ENCODE peak calls at places on chromosome 3, in four cellular contexts. One of them, this sample, is unnamed.

GRCh38 chr3:112676659-112677234 is 35.8 kb upstream of the CCDC80 start:
- DNase-seq in astrocyte of the spinal cord: peak; percentile 97
- DNase-seq in adrenal gland: peak; percentile 81
- DNase-seq in K562: peak; percentile 81
- DNase-seq in this sample: peak; percentile 96

GRCh38 chr3:178856804-178857203 is 214.8 kb downstream of the ZMAT3 start:
- DNase-seq in astrocyte of the spinal cord: no peak
- DNase-seq in adrenal gland: no peak
- DNase-seq in K562: no peak
- DNase-seq in this sample: no peak

GRCh38 chr3:105527949-105528348 is 161.2 kb downstream of the ALCAM start:
- DNase-seq in astrocyte of the spinal cord: peak; percentile 65
- DNase-seq in adrenal gland: no peak
- DNase-seq in K562: no peak
- DNase-seq in this sample: peak; percentile 7

GRCh38 chr3:185728630-185729334 is 96.1 kb downstream of the IGF2BP2 start:
- DNase-seq in astrocyte of the spinal cord: no peak
- DNase-seq in adrenal gland: no peak
- DNase-seq in K562: peak; percentile 40
- DNase-seq in this sample: no peak

GRCh38 chr3:179452166-179452544 is 885 bp upstream of the GNB4 start:
- DNase-seq in astrocyte of the spinal cord: peak; percentile 85
- DNase-seq in adrenal gland: peak; percentile 9
- DNase-seq in K562: peak; percentile 24
- DNase-seq in this sample: no peak

GRCh38 chr3:127452321-127452821 is 138.2 kb downstream of the TPRA1 start:
- DNase-seq in astrocyte of the spinal cord: no peak
- DNase-seq in adrenal gland: no peak
- DNase-seq in K562: no peak
- DNase-seq in this sample: no peak

GRCh38 chr3:43723121-43723734 is 32.5 kb downstream of the ABHD5 start:
- DNase-seq in astrocyte of the spinal cord: peak; percentile 56
- DNase-seq in adrenal gland: no peak
- DNase-seq in K562: no peak
- DNase-seq in this sample: no peak

GRCh38 chr3:167406876-167407492 is 26.9 kb upstream of the ZBBX start:
- DNase-seq in astrocyte of the spinal cord: peak; percentile 82
- DNase-seq in adrenal gland: peak; percentile 55
- DNase-seq in K562: peak; percentile 11
- DNase-seq in this sample: no peak

GRCh38 chr3:151873433-151873832 is at the start of gene SUCNR1:
- DNase-seq in astrocyte of the spinal cord: no peak
- DNase-seq in adrenal gland: no peak
- DNase-seq in K562: no peak
- DNase-seq in this sample: no peak

GRCh38 chr3:8663177-8664061 is 18.8 kb upstream of the SSUH2 start:
- DNase-seq in astrocyte of the spinal cord: peak; percentile 68
- DNase-seq in adrenal gland: peak; percentile 54
- DNase-seq in K562: peak; percentile 87
- DNase-seq in this sample: peak; percentile 29

GRCh38 chr3:115251509-115251908 is 104.4 kb upstream of the ZBTB20 start:
- DNase-seq in astrocyte of the spinal cord: no peak
- DNase-seq in adrenal gland: no peak
- DNase-seq in K562: no peak
- DNase-seq in this sample: no peak

GRCh38 chr3:104939196-104939595 is 427.5 kb upstream of the ALCAM start:
- DNase-seq in astrocyte of the spinal cord: no peak
- DNase-seq in adrenal gland: no peak
- DNase-seq in K562: no peak
- DNase-seq in this sample: no peak

DNA sequence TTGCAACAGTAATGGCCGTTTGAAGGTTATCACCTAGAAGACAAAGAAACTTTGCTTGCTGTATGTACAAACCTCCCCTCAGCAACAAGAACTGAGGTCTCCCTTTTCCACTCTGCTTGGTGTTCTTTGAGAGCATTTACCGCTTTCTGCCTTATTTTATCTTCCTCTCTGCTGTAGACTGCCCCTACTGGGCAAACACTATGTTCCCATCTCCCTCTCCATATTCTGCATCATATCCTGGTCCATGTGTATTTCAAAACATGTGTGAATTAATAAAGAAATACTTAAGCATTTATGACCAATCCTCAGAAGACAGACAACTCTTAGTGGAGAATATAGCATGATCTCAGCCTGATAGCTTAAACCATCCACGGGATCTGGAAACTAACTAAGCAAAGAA is 64.4 kb downstream of the ATP13A5 start:
- DNase-seq in astrocyte of the spinal cord: no peak
- DNase-seq in adrenal gland: no peak
- DNase-seq in K562: peak; percentile 5
- DNase-seq in this sample: no peak
- TF ChIP-seq CTCF in astrocyte of the spinal cord: no peak
- TF ChIP-seq CTCF in adrenal gland: no peak
- TF ChIP-seq CTCF in K562: peak; percentile 30
- TF ChIP-seq CTCF in this sample: peak; percentile 21

DNA sequence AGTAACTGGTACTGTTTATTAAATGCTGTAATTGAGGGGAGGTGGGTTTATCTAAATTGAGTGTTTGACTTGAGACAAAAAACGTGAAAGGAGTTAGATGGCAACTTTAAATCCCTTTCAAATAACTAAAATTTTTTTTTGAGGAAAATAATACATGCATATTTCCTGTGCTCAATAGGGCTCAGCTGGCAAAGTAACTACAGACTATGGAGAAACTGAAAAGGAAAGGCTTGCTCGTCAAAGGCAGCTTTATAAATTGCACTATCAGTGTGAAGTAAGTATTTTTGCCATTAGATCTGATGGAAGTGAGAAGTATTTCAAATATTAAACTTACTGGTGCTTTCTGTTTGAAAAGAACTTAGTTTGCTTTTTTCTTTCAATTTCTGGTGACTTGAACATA is 72.2 kb downstream of the DZIP3 start:
- DNase-seq in astrocyte of the spinal cord: no peak
- DNase-seq in adrenal gland: no peak
- DNase-seq in K562: no peak
- DNase-seq in this sample: no peak
- TF ChIP-seq CTCF in astrocyte of the spinal cord: no peak
- TF ChIP-seq CTCF in adrenal gland: no peak
- TF ChIP-seq CTCF in K562: no peak
- TF ChIP-seq CTCF in this sample: no peak

GRCh38 chr3:106629215-106629832 is 747.9 kb upstream of the CCDC54 start:
- DNase-seq in astrocyte of the spinal cord: no peak
- DNase-seq in adrenal gland: no peak
- DNase-seq in K562: no peak
- DNase-seq in this sample: peak; percentile 37

GRCh38 chr3:106624154-106624553 is 753.1 kb upstream of the CCDC54 start:
- DNase-seq in astrocyte of the spinal cord: no peak
- DNase-seq in adrenal gland: no peak
- DNase-seq in K562: no peak
- DNase-seq in this sample: no peak

GRCh38 chr3:106631378-106632083 is 745.7 kb upstream of the CCDC54 start:
- DNase-seq in astrocyte of the spinal cord: no peak
- DNase-seq in adrenal gland: no peak
- DNase-seq in K562: no peak
- DNase-seq in this sample: no peak

DNA sequence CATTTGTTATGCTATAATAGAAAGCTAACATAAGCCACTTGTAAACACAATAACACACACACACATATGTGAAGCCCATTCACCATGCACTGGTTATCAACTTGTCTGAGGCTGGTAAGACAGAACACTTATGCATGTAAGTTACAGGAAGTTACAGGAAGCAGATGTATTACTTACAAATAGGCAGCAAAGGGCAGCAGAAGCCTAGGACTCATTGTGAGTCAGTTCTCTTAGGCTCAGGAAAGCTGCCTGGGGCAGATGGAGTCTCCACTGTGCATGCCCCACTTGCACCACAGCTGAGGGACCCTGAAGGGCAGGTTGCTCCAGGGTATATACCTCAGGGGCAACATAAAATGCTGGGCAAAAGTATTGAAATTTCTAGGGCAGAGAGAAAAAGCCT is 748.8 kb upstream of the CCDC54 start:
- DNase-seq in astrocyte of the spinal cord: peak; percentile 57
- DNase-seq in adrenal gland: no peak
- DNase-seq in K562: no peak
- DNase-seq in this sample: no peak
- TF ChIP-seq CTCF in astrocyte of the spinal cord: no peak
- TF ChIP-seq CTCF in adrenal gland: no peak
- TF ChIP-seq CTCF in K562: no peak
- TF ChIP-seq CTCF in this sample: no peak

GRCh38 chr3:14948609-14949038 is 1.2 kb downstream of the NR2C2 start:
- DNase-seq in astrocyte of the spinal cord: no peak
- DNase-seq in adrenal gland: no peak
- DNase-seq in K562: no peak
- DNase-seq in this sample: no peak
- TF ChIP-seq CTCF in astrocyte of the spinal cord: no peak
- TF ChIP-seq CTCF in adrenal gland: no peak
- TF ChIP-seq CTCF in K562: no peak
- TF ChIP-seq CTCF in this sample: no peak

GRCh38 chr3:86960551-86960950 is 30.4 kb downstream of the VGLL3 start:
- DNase-seq in astrocyte of the spinal cord: no peak
- DNase-seq in adrenal gland: no peak
- DNase-seq in K562: no peak
- DNase-seq in this sample: no peak

GRCh38 chr3:86954751-86955150 is 36.2 kb downstream of the VGLL3 start:
- DNase-seq in astrocyte of the spinal cord: peak; percentile 44
- DNase-seq in adrenal gland: no peak
- DNase-seq in K562: no peak
- DNase-seq in this sample: no peak

GRCh38 chr3:86954226-86954625 is 36.7 kb downstream of the VGLL3 start:
- DNase-seq in astrocyte of the spinal cord: no peak
- DNase-seq in adrenal gland: no peak
- DNase-seq in K562: no peak
- DNase-seq in this sample: no peak

GRCh38 chr3:86961297-86961696 is 29.7 kb downstream of the VGLL3 start:
- DNase-seq in astrocyte of the spinal cord: no peak
- DNase-seq in adrenal gland: no peak
- DNase-seq in K562: no peak
- DNase-seq in this sample: no peak

DNA sequence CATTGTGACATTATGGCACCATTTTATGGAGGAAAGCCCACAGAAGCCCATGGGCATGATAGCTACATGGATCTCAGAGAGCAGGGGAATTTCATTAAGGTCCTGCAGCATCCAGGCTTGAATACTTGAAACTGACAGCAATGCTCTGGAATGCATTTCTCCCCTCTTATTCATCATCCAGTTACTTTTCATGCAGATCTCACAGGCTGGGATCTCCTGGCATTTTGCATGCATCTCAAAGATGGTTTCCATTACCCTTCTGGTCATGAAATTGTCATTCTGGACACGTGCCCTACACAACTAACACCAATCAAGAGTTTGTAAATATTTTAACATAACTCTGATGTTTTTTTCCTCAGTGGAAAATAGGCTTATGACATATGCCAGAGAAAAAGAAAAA is 32.4 kb downstream of the VGLL3 start:
- DNase-seq in astrocyte of the spinal cord: peak; percentile 70
- DNase-seq in adrenal gland: no peak
- DNase-seq in K562: no peak
- DNase-seq in this sample: no peak
- TF ChIP-seq CTCF in astrocyte of the spinal cord: no peak
- TF ChIP-seq CTCF in adrenal gland: no peak
- TF ChIP-seq CTCF in K562: no peak
- TF ChIP-seq CTCF in this sample: no peak

This sample was measured in GM12864.